ENCODE peak calls at places on chromosomes 6 and 20, in eight cellular contexts. Q is adrenal gland, F is amniotic stem cell, N is GM03348, G is HTR-8/SVneo, J is NCI-H1092, Y is HCT116, V is ureter. C is an unnamed sample.

GRCh38 chr6:45608252-45608911 is 230.6 kb upstream of the SUPT3H start:
- DNase-seq in Q (no peak), N (peak), F (no peak), J (no peak), V (no peak), G (peak), Y (no peak), C (no peak)

GRCh38 chr20:47998736-47999135 is 213.5 kb upstream of the SULF2 start:
- DNase-seq in J (no peak), Y (no peak), F (no peak), N (no peak), Q (no peak), G (no peak), V (no peak), C (no peak)

GRCh38 chr20:63430891-63431290 is 41.6 kb downstream of the KCNQ2 start:
- DNase-seq in V (no peak), Y (no peak), F (no peak), G (no peak), Q (no peak), J (no peak), N (no peak), C (no peak)

GRCh38 chr20:14617123-14617522 is 279.7 kb upstream of the FLRT3 start:
- DNase-seq in J (no peak), V (no peak), Y (no peak), Q (no peak), G (no peak), F (no peak), N (no peak), C (no peak)

GRCh38 chr20:22403860-22404608 is 180.3 kb downstream of the FOXA2 start:
- DNase-seq in G (no peak), N (no peak), J (peak), Y (no peak), V (no peak), Q (no peak), F (no peak), C (no peak)

GRCh38 chr20:15362849-15363248 is 1025.4 kb upstream of the FLRT3 start:
- DNase-seq in N (no peak), G (no peak), Q (no peak), Y (no peak), V (no peak), J (no peak), F (no peak), C (no peak)

GRCh38 chr20:50588034-50588736 is 78.0 kb downstream of the PTPN1 start:
- DNase-seq in N (peak), J (peak), Q (peak), V (no peak), Y (peak), G (peak), F (no peak), C (peak)

GRCh38 chr6:159400806-159401205 is 231.6 kb downstream of the FNDC1 start:
- DNase-seq in F (no peak), J (no peak), Y (no peak), Q (no peak), N (no peak), V (no peak), G (no peak), C (no peak)

GRCh38 chr6:45640811-45641210 is 263.1 kb upstream of the SUPT3H start:
- DNase-seq in G (no peak), Y (no peak), F (no peak), J (no peak), V (no peak), N (no peak), Q (no peak), C (no peak)

GRCh38 chr6:136846046-136846445 is 23.7 kb downstream of the PEX7 start:
- DNase-seq in V (no peak), F (peak), G (peak), Q (peak), N (peak), Y (peak), J (no peak), C (no peak)

GRCh38 chr6:36312854-36313627 is 23.6 kb downstream of the BNIP5 start:
- DNase-seq in Y (no peak), G (no peak), N (no peak), V (no peak), Q (no peak), F (no peak), J (no peak), C (no peak)

GRCh38 chr20:60764328-60764727 is 487.7 kb upstream of the CDH4 start:
- DNase-seq in G (no peak), J (no peak), Y (no peak), Q (no peak), N (no peak), F (no peak), V (no peak), C (no peak)